ENCODE peak calls at places on chromosome 14, in seven cellular contexts. One of them, this sample, is unnamed.
A peak's percentile ranks its signal among the peaks of the same experiment; 100 is the strongest.

GRCh38 chr14:88321692-88322504 is 1.2 kb downstream of the KCNK10 start:
- DNase-seq in dorsolateral prefrontal cortex: peak; percentile 34
- DNase-seq in T-helper 22 cell: no peak
- DNase-seq in SIG-M5: no peak
- DNase-seq in DMS 273 treated with DMSO at 0.1 percent for 48 hours: no peak
- DNase-seq in AG08396: no peak
- DNase-seq in NCI-H345: peak; percentile 40
- DNase-seq in this sample: peak; percentile 54

GRCh38 chr14:101511620-101512395 is 49.5 kb upstream of the DIO3 start:
- DNase-seq in NCI-H345: no peak
- DNase-seq in T-helper 22 cell: no peak
- DNase-seq in dorsolateral prefrontal cortex: no peak
- DNase-seq in DMS 273 treated with DMSO at 0.1 percent for 48 hours: no peak
- DNase-seq in AG08396: no peak
- DNase-seq in SIG-M5: no peak
- DNase-seq in this sample: no peak

GRCh38 chr14:58488550-58488949 is 61.0 kb downstream of the KIAA0586 start:
- DNase-seq in SIG-M5: no peak
- DNase-seq in T-helper 22 cell: no peak
- DNase-seq in dorsolateral prefrontal cortex: no peak
- DNase-seq in NCI-H345: no peak
- DNase-seq in AG08396: peak; percentile 19
- DNase-seq in DMS 273 treated with DMSO at 0.1 percent for 48 hours: no peak
- DNase-seq in this sample: no peak

GRCh38 chr14:46488374-46488773 is 163.2 kb downstream of the RPL10L start:
- DNase-seq in dorsolateral prefrontal cortex: no peak
- DNase-seq in SIG-M5: no peak
- DNase-seq in AG08396: no peak
- DNase-seq in DMS 273 treated with DMSO at 0.1 percent for 48 hours: no peak
- DNase-seq in NCI-H345: no peak
- DNase-seq in T-helper 22 cell: no peak
- DNase-seq in this sample: no peak

GRCh38 chr14:85533821-85534271 is 3.9 kb downstream of the FLRT2 start:
- DNase-seq in dorsolateral prefrontal cortex: no peak
- DNase-seq in SIG-M5: no peak
- DNase-seq in T-helper 22 cell: no peak
- DNase-seq in NCI-H345: peak; percentile 37
- DNase-seq in DMS 273 treated with DMSO at 0.1 percent for 48 hours: no peak
- DNase-seq in AG08396: peak; percentile 21
- DNase-seq in this sample: no peak

GRCh38 chr14:70660967-70661871 is 19.5 kb downstream of the TTC9 start:
- DNase-seq in dorsolateral prefrontal cortex: no peak
- DNase-seq in SIG-M5: no peak
- DNase-seq in AG08396: no peak
- DNase-seq in DMS 273 treated with DMSO at 0.1 percent for 48 hours: no peak
- DNase-seq in T-helper 22 cell: peak; percentile 21
- DNase-seq in NCI-H345: peak; percentile 18
- DNase-seq in this sample: no peak

GRCh38 chr14:59679872-59680271 is 103.3 kb upstream of the CCDC175 start:
- DNase-seq in dorsolateral prefrontal cortex: peak; percentile 24
- DNase-seq in AG08396: no peak
- DNase-seq in NCI-H345: peak; percentile 64
- DNase-seq in DMS 273 treated with DMSO at 0.1 percent for 48 hours: no peak
- DNase-seq in SIG-M5: no peak
- DNase-seq in T-helper 22 cell: no peak
- DNase-seq in this sample: no peak

GRCh38 chr14:74429221-74429691 is 3.2 kb upstream of the SYNDIG1L start:
- DNase-seq in NCI-H345: no peak
- DNase-seq in dorsolateral prefrontal cortex: no peak
- DNase-seq in T-helper 22 cell: no peak
- DNase-seq in SIG-M5: no peak
- DNase-seq in AG08396: no peak
- DNase-seq in DMS 273 treated with DMSO at 0.1 percent for 48 hours: no peak
- DNase-seq in this sample: no peak

GRCh38 chr14:51954657-51955056 is 34.7 kb upstream of the RTRAF start:
- DNase-seq in NCI-H345: no peak
- DNase-seq in DMS 273 treated with DMSO at 0.1 percent for 48 hours: no peak
- DNase-seq in T-helper 22 cell: no peak
- DNase-seq in dorsolateral prefrontal cortex: no peak
- DNase-seq in AG08396: no peak
- DNase-seq in SIG-M5: no peak
- DNase-seq in this sample: no peak

GRCh38 chr14:59997966-59998365 is 78.0 kb downstream of the LRRC9 start:
- DNase-seq in NCI-H345: no peak
- DNase-seq in dorsolateral prefrontal cortex: no peak
- DNase-seq in SIG-M5: no peak
- DNase-seq in T-helper 22 cell: no peak
- DNase-seq in DMS 273 treated with DMSO at 0.1 percent for 48 hours: no peak
- DNase-seq in AG08396: no peak
- DNase-seq in this sample: no peak

GRCh38 chr14:76773188-76773885 is 12.1 kb downstream of the VASH1 start:
- DNase-seq in T-helper 22 cell: no peak
- DNase-seq in SIG-M5: peak; percentile 25
- DNase-seq in NCI-H345: no peak
- DNase-seq in DMS 273 treated with DMSO at 0.1 percent for 48 hours: no peak
- DNase-seq in AG08396: peak; percentile 88
- DNase-seq in dorsolateral prefrontal cortex: no peak
- DNase-seq in this sample: peak; percentile 37

GRCh38 chr14:94227029-94227428 is 52.9 kb downstream of the PPP4R4 start:
- DNase-seq in dorsolateral prefrontal cortex: no peak
- DNase-seq in NCI-H345: no peak
- DNase-seq in SIG-M5: no peak
- DNase-seq in DMS 273 treated with DMSO at 0.1 percent for 48 hours: no peak
- DNase-seq in T-helper 22 cell: no peak
- DNase-seq in AG08396: peak; percentile 36
- DNase-seq in this sample: no peak

GRCh38 chr14:38105106-38105702 is 102.5 kb upstream of the SSTR1 start:
- DNase-seq in DMS 273 treated with DMSO at 0.1 percent for 48 hours: no peak
- DNase-seq in T-helper 22 cell: no peak
- DNase-seq in dorsolateral prefrontal cortex: no peak
- DNase-seq in SIG-M5: no peak
- DNase-seq in AG08396: no peak
- DNase-seq in NCI-H345: no peak
- DNase-seq in this sample: no peak

GRCh38 chr14:38553586-38553985 is 297.7 kb upstream of the CLEC14A start:
- DNase-seq in T-helper 22 cell: no peak
- DNase-seq in DMS 273 treated with DMSO at 0.1 percent for 48 hours: no peak
- DNase-seq in SIG-M5: no peak
- DNase-seq in NCI-H345: no peak
- DNase-seq in AG08396: peak; percentile 7
- DNase-seq in dorsolateral prefrontal cortex: peak; percentile 29
- DNase-seq in this sample: no peak

GRCh38 chr14:104252256-104253215 is 114.1 kb downstream of the KIF26A start:
- DNase-seq in NCI-H345: no peak
- DNase-seq in dorsolateral prefrontal cortex: no peak
- DNase-seq in T-helper 22 cell: no peak
- DNase-seq in SIG-M5: no peak
- DNase-seq in AG08396: no peak
- DNase-seq in DMS 273 treated with DMSO at 0.1 percent for 48 hours: no peak
- DNase-seq in this sample: no peak